ENCODE peak calls at places on chromosomes 5 and 9, in four cellular contexts. A is K562, P is GM12878, H is HL-60. V is an unnamed sample.

GRCh38 chr5:55160493-55161209 is 680 bp downstream of the GPX8 start:
- DNase-seq in A (peak), P (no peak), H (no peak), V (no peak)

GRCh38 chr5:51380603-51381207 is 2.5 kb upstream of the ISL1 start:
- DNase-seq in A (peak), H (peak), P (no peak), V (no peak)

GRCh38 chr9:131776473-131776872 is 36.6 kb upstream of the RAPGEF1 start:
- DNase-seq in P (no peak), H (peak), A (peak), V (peak)

GRCh38 chr5:547086-547924 is 23.1 kb upstream of the SLC9A3 start:
- DNase-seq in A (no peak), H (no peak), P (no peak), V (no peak)

GRCh38 chr5:163489055-163489744 is 16.2 kb upstream of the MAT2B start:
- DNase-seq in H (peak), A (peak), P (no peak), V (no peak)

GRCh38 chr5:17224858-17225436 is 7.5 kb downstream of the BASP1 start:
- DNase-seq in A (no peak), H (no peak), P (peak), V (no peak)

GRCh38 chr5:126801992-126802294 is 25.0 kb downstream of the LMNB1 start:
- DNase-seq in P (no peak), A (no peak), H (no peak), V (no peak)

GRCh38 chr5:151208481-151208914 is 15.4 kb downstream of the CCDC69 start:
- DNase-seq in H (peak), A (no peak), P (no peak), V (no peak)

GRCh38 chr5:88792144-88792840 is 90.7 kb downstream of the MEF2C start:
- DNase-seq in H (no peak), P (no peak), A (no peak), V (no peak)

GRCh38 chr9:121367651-121368510 is 2.2 kb downstream of the STOM start:
- DNase-seq in H (no peak), P (no peak), A (no peak), V (no peak)

GRCh38 chr9:131432597-131433301 is 38.9 kb downstream of the PRRC2B start:
- DNase-seq in P (no peak), H (no peak), A (no peak), V (no peak)

GRCh38 chr9:77435688-77436087 is 212.4 kb downstream of the GNA14 start:
- DNase-seq in P (no peak), H (no peak), A (no peak), V (no peak)

GRCh38 chr5:168464641-168465040 is 21.6 kb upstream of the RARS1 start:
- DNase-seq in A (no peak), H (no peak), P (no peak), V (no peak)

GRCh38 chr9:109031241-109031640 is 17.9 kb upstream of the CTNNAL1 start:
- DNase-seq in P (no peak), H (no peak), A (no peak), V (no peak)

GRCh38 chr9:84382728-84383127 is 42.2 kb upstream of the SLC28A3 start:
- DNase-seq in A (no peak), H (no peak), P (no peak), V (no peak)

GRCh38 chr5:102700916-102701315 is 54.2 kb upstream of the PAM start:
- DNase-seq in H (no peak), A (no peak), P (no peak), V (no peak)

GRCh38 chr5:113760486-113760885 is 247.0 kb downstream of the YTHDC2 start:
- DNase-seq in P (no peak), A (no peak), H (no peak), V (no peak)

GRCh38 chr5:95934207-95934804 is 27.3 kb downstream of the ELL2 start:
- DNase-seq in P (no peak), H (no peak), A (peak), V (no peak)

GRCh38 chr5:106380736-106381135 is 1290.0 kb downstream of the EFNA5 start:
- DNase-seq in P (no peak), A (no peak), H (no peak), V (no peak)

GRCh38 chr5:32541241-32541640 is 44.1 kb upstream of the SUB1 start:
- DNase-seq in H (no peak), A (no peak), P (no peak), V (no peak)

DNA sequence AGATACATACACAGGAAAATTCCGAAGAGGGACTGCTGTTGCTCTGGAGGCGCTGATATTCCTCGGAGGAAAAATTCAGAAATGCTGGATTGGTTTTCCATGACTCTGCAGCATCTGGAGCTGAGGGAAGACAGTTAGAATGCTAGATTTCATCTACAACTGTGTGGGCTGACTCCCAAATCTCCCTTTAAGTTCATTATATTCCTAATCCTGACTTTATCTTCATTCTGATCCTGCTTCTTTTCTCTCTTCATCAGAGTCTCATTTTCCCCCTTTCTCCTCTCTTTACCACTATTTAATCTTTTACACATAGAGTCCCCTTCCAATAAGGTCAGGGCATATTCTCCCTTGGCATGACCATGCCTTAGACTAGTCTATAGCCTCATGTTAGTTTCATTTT is at the start of gene OR1N1:
- DNase-seq in A (no peak), H (no peak), P (no peak), V (no peak)
- TF ChIP-seq SPI1 in A (no peak), H (no peak), P (no peak), V (no peak)

GRCh38 chr9:93576296-93577044 is at the start of gene PHF2:
- DNase-seq in H (no peak), A (peak), P (no peak), V (peak)
- TF ChIP-seq POLR2AphosphoS5 in H (no peak), A (peak), P (no peak), V (no peak)

GRCh38 chr5:59001154-59001553 is 418.3 kb downstream of the RAB3C start:
- DNase-seq in A (no peak), P (no peak), H (no peak), V (no peak)

GRCh38 chr5:59002162-59002825 is 419.4 kb downstream of the RAB3C start:
- DNase-seq in P (no peak), H (no peak), A (no peak), V (no peak)

GRCh38 chr5:59001716-59002115 is 418.8 kb downstream of the RAB3C start:
- DNase-seq in A (no peak), P (no peak), H (no peak), V (no peak)

GRCh38 chr5:58998539-58998938 is 415.7 kb downstream of the RAB3C start:
- DNase-seq in A (no peak), H (no peak), P (no peak), V (no peak)

DNA sequence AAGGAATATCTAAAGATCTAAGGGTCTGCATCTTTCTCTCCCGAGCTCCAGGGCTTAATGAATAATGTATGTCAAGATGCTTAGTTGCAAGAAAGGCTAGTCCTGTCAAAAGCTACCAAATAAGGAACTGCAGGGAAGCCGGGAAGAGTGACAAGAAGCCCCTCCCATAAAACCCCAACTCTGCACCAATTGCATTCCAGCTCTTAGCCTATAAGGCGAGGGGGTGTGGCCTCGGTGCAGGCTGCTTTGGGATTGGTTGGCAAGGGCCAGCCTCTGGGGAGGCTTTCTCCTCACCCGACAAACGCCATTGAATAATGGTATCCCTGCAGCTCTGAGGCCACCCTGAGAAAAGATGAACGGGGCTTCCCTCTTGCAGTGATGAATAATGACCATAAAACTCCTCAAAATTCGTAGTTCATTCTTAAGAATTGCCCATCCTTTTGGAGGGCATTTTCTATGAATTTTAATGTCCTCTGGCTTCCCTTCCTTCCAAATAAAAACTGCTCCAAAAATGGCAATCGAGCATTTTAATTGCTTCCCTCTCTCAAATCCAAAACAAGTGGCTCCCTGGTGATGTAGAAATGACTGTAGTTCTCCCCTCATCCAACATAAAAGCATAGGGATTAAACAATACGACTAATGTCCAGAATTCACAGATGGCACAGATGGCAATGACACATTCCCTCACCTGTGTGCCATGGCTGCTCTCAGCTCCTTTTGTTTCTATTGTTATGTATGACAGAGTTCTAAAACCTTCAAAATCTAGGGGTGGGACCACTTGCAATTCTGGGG is 417.1 kb downstream of the RAB3C start:
- DNase-seq in A (peak), H (no peak), P (no peak), V (no peak)
- TF ChIP-seq SPI1 in A (no peak), H (no peak), P (no peak), V (no peak)

DNA sequence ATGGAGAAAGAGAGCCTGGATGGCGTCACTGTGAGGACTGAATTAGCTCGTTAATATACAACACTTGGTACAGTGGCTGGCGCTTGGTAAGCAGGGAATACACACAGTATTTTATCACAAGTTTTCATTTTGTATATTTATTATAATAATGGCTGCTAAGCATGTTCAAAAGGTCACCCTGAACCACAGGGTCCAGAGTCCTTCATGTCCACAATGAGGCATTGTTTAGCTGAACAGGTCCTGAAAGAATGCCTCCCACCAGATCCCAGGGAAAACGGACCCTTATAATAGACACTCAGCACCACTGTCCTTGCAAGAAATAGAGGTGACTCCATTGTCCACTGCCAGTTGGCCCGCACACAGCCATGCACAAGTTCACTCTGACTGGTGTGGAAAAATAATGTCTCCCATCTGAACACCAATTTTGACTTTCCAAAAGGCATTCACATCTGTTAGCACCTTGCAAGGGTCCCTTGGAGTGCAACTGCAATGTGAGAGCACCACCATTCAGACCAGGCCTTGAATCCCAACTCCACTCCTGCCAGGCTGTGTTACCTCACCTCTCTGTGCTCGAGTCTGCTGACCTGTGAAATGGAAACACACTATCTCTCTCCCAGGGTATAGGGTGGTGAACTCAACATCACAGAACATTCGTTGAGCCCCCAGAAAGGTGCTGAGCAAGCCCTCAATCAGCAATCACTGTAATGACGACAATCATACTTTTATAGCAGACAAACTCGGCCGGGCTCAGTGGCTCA is 3.9 kb downstream of the VDAC1 start:
- DNase-seq in A (no peak), H (no peak), P (no peak), V (no peak)
- TF ChIP-seq POLR2AphosphoS5 in A (no peak), H (no peak), P (no peak), V (no peak)

GRCh38 chr5:61340775-61341361 is 8.8 kb downstream of the ZSWIM6 start:
- DNase-seq in P (no peak), H (no peak), A (no peak), V (no peak)

GRCh38 chr5:61346511-61346910 is 14.5 kb downstream of the ZSWIM6 start:
- DNase-seq in H (no peak), P (no peak), A (no peak), V (no peak)

GRCh38 chr5:61344187-61344944 is 12.3 kb downstream of the ZSWIM6 start:
- DNase-seq in P (no peak), H (no peak), A (no peak), V (no peak)

GRCh38 chr5:61339764-61340163 is 7.7 kb downstream of the ZSWIM6 start:
- DNase-seq in P (no peak), A (no peak), H (no peak), V (no peak)

GRCh38 chr5:61342066-61342465 is 10.0 kb downstream of the ZSWIM6 start:
- DNase-seq in P (no peak), H (no peak), A (no peak), V (no peak)
- TF ChIP-seq SPI1 in P (no peak), H (no peak), A (no peak), V (no peak)

DNA sequence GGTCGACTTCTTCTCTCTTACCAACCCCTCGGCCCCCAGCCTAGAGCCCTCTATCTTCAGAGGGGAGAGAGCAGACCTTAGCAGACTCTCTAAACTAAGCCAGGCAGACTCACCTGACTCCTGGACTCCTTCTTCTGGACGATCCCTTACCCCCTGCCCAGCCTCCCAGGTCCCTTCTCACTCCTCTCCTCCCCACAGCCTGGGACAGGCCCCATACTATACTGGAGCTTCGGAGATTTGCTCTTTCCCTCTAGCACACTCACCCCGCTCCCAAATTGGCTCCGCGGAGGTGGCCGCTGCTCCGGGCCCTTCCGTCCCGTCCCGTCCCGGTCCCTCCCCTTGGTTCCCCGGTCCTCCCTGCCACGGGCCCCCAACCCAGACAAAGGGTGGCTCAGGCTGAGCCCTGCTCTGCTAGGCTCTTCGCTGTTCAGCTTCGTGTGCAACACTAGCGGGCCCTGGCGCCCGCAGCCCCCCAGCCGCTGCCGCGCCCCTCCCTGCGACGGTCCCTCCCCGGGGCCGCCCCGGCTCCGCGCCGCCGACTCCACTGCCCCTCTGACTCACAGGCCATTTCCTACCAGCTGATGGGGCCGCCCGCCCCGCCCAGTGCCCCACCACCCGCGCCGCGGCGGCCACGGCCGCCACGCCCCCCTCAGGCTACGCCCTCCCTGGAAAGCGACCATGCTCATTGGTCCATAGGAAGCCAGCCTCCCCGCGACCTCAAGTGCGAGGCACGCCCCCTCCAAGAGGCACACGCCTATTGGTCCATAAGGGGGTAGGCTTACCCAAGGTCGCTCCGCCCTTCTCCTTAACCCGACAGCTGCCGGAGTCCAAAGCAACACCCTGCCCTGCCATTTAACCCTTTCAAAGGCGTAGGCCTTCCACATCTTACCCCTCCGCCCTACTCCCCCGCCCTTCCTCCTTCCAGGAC is 4.4 kb downstream of the ATOSB start:
- DNase-seq in A (peak), H (peak), P (peak), V (peak)
- TF ChIP-seq POLR2AphosphoS5 in A (no peak), H (no peak), P (no peak), V (no peak)

V was measured in GM12891.